ENCODE peak calls at places on chromosomes 16 and 17, in five cellular contexts. P is kidney epithelial cell, I is LNCaP clone FGC, G is uterus, V is WTC11. O is an unnamed sample.

GRCh38 chr16:50260206-50261159 is 5.9 kb upstream of the ADCY7 start:
- DNase-seq in P (no peak), I (no peak), G (no peak), V (no peak), O (no peak)

GRCh38 chr17:17792551-17793377 is 44.0 kb downstream of the SREBF1 start:
- DNase-seq in P (peak), I (no peak), G (peak), V (peak), O (no peak)

GRCh38 chr16:11163761-11164261 is 92.2 kb downstream of the SOCS1 start:
- DNase-seq in P (no peak), I (no peak), G (no peak), V (no peak), O (no peak)

GRCh38 chr16:66133641-66134402 is 232.7 kb upstream of the CDH5 start:
- DNase-seq in P (no peak), I (no peak), G (no peak), V (no peak), O (no peak)

GRCh38 chr16:57128787-57129389 is 36.5 kb downstream of the CPNE2 start:
- DNase-seq in P (no peak), I (no peak), G (no peak), V (no peak), O (no peak)

GRCh38 chr17:76541739-76542450 is 2.1 kb downstream of the PRCD start:
- DNase-seq in P (no peak), I (no peak), G (no peak), V (no peak), O (no peak)

GRCh38 chr16:78523212-78523995 is 423.9 kb downstream of the WWOX start:
- DNase-seq in P (no peak), I (no peak), G (no peak), V (no peak), O (no peak)

GRCh38 chr16:66270333-66270927 is 96.1 kb upstream of the CDH5 start:
- DNase-seq in P (no peak), I (no peak), G (peak), V (peak), O (peak)

GRCh38 chr16:88548131-88548874 is 21.9 kb upstream of the ZC3H18 start:
- DNase-seq in P (no peak), I (no peak), G (no peak), V (no peak), O (no peak)

GRCh38 chr16:57045694-57046381 is 46.5 kb upstream of the CPNE2 start:
- DNase-seq in P (no peak), I (no peak), G (peak), V (peak), O (peak)

GRCh38 chr17:2068101-2068518 is 13.2 kb downstream of the HIC1 start:
- DNase-seq in P (no peak), I (no peak), G (peak), V (no peak), O (no peak)

GRCh38 chr17:10737168-10737622 is 7.4 kb upstream of the TMEM220 start:
- DNase-seq in P (no peak), I (no peak), G (peak), V (peak), O (peak)

GRCh38 chr17:48597492-48597774 is 3.9 kb upstream of the HOXB5 start:
- DNase-seq in P (no peak), I (no peak), G (no peak), V (no peak), O (no peak)

GRCh38 chr16:29982560-29983419 is 9.1 kb downstream of the TAOK2 start:
- DNase-seq in P (no peak), I (no peak), G (no peak), V (no peak), O (no peak)

GRCh38 chr16:11676799-11677198 is 8.5 kb downstream of the SNN start:
- DNase-seq in P (no peak), I (no peak), G (no peak), V (no peak), O (no peak)

GRCh38 chr16:78375055-78375679 is 275.7 kb downstream of the WWOX start:
- DNase-seq in P (no peak), I (no peak), G (peak), V (no peak), O (no peak)

GRCh38 chr17:48121921-48122650 is 14.5 kb downstream of the SNX11 start:
- DNase-seq in P (no peak), I (no peak), G (no peak), V (no peak), O (no peak)

GRCh38 chr16:13231365-13231764 is 330.0 kb downstream of the SHISA9 start:
- DNase-seq in P (no peak), I (no peak), G (no peak), V (no peak), O (no peak)

GRCh38 chr17:77810536-77810935 is 148.0 kb upstream of the TNRC6C start:
- DNase-seq in P (no peak), I (no peak), G (peak), V (no peak), O (no peak)

GRCh38 chr17:17131876-17132275 is 74.3 kb downstream of the PLD6 start:
- DNase-seq in P (no peak), I (no peak), G (no peak), V (no peak), O (no peak)

GRCh38 chr17:17696075-17696474 is 14.8 kb downstream of the RAI1 start:
- DNase-seq in P (no peak), I (no peak), G (no peak), V (no peak), O (no peak)

GRCh38 chr17:41140360-41141132 is at the start of gene KRTAP4-6:
- DNase-seq in P (peak), I (no peak), G (no peak), V (no peak), O (no peak)

GRCh38 chr16:87185983-87186382 is 131.2 kb downstream of the C16orf95 start:
- DNase-seq in P (no peak), I (no peak), G (no peak), V (no peak), O (no peak)

GRCh38 chr17:81601525-81602120 is 35.3 kb downstream of the NPLOC4 start:
- DNase-seq in P (no peak), I (peak), G (peak), V (peak), O (peak)

GRCh38 chr17:4796550-4796915 is 569 bp downstream of the PSMB6 start:
- DNase-seq in P (no peak), I (no peak), G (no peak), V (peak), O (peak)

GRCh38 chr16:31052131-31052530 is 18.8 kb downstream of the STX4 start:
- DNase-seq in P (peak), I (no peak), G (no peak), V (no peak), O (no peak)

GRCh38 chr17:75571197-75571884 is 16.3 kb upstream of the MYO15B start:
- DNase-seq in P (no peak), I (no peak), G (no peak), V (no peak), O (no peak)

GRCh38 chr17:40810505-40810904 is 10.7 kb upstream of the KRT28 start:
- DNase-seq in P (peak), I (no peak), G (no peak), V (no peak), O (no peak)

GRCh38 chr17:40190197-40191021 is 13.1 kb downstream of the RAPGEFL1 start:
- DNase-seq in P (no peak), I (no peak), G (no peak), V (peak), O (no peak)

GRCh38 chr17:76558210-76559095 is 18.6 kb downstream of the PRCD start:
- DNase-seq in P (no peak), I (no peak), G (no peak), V (no peak), O (no peak)

GRCh38 chr17:76473541-76473985 is 6.2 kb downstream of the AANAT start:
- DNase-seq in P (no peak), I (no peak), G (no peak), V (peak), O (peak)

GRCh38 chr16:84975066-84975465 is 36.3 kb downstream of the ZDHHC7 start:
- DNase-seq in P (no peak), I (no peak), G (no peak), V (no peak), O (no peak)

GRCh38 chr17:17063546-17064122 is 21.4 kb downstream of the MPRIP start:
- DNase-seq in P (no peak), I (no peak), G (no peak), V (no peak), O (no peak)

GRCh38 chr16:28524544-28525179 is 14.1 kb downstream of the NUPR1 start:
- DNase-seq in P (no peak), I (no peak), G (no peak), V (no peak), O (no peak)

GRCh38 chr17:33169580-33170285 is 123.4 kb downstream of the ASIC2 start:
- DNase-seq in P (peak), I (no peak), G (no peak), V (no peak), O (no peak)

DNA sequence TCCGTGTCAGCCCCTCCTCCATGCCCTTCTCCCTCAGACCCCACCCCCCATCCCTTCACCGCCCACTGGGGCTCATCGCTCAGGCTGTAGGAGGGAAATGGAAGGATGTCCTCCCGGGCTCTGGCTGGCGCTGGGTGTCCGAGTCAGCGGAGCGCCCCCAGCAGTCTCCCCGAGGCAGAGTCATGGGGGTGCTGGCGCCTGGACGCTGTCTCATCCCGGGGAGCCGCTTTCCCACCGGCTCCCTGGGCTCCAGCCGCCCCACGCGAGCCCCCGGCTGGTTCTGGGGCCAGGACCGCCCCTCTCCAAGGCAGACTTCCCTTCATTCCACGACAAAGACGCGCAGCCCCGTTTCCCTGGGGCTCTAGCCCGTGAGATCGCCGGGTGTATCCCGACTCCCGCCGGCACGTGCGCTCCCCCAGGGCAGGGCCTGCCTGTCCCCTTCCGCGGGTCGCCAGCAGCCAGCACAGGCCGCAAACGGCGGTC is 398 bp upstream of the ANTKMT start:
- DNase-seq in P (no peak), I (no peak), G (peak), V (peak), O (peak)
- TF ChIP-seq CTCF in P (no peak), I (peak), G (no peak), V (no peak), O (no peak)

GRCh38 chr16:22306788-22307187 is 9.6 kb downstream of the POLR3E start:
- DNase-seq in P (no peak), I (no peak), G (no peak), V (no peak), O (no peak)
- TF ChIP-seq CTCF in P (no peak), I (no peak), G (no peak), V (no peak), O (no peak)

GRCh38 chr17:27610304-27610676 is 20.7 kb upstream of the LGALS9 start:
- DNase-seq in P (no peak), I (no peak), G (no peak), V (no peak), O (no peak)

GRCh38 chr17:27612160-27612767 is 18.7 kb upstream of the LGALS9 start:
- DNase-seq in P (no peak), I (no peak), G (no peak), V (no peak), O (no peak)

GRCh38 chr17:27608330-27609230 is 22.4 kb upstream of the LGALS9 start:
- DNase-seq in P (no peak), I (no peak), G (no peak), V (no peak), O (no peak)

GRCh38 chr17:27607692-27608091 is 23.3 kb upstream of the LGALS9 start:
- DNase-seq in P (no peak), I (no peak), G (no peak), V (no peak), O (no peak)

GRCh38 chr17:27609606-27610303 is 21.2 kb upstream of the LGALS9 start:
- DNase-seq in P (no peak), I (peak), G (peak), V (peak), O (no peak)
- TF ChIP-seq CTCF in P (peak), I (peak), G (peak), V (peak), O (peak)

GRCh38 chr17:917391-917811 is 62.2 kb downstream of the NXN start:
- DNase-seq in P (no peak), I (no peak), G (no peak), V (no peak), O (no peak)

GRCh38 chr17:915416-916201 is 64.0 kb downstream of the NXN start:
- DNase-seq in P (no peak), I (no peak), G (peak), V (no peak), O (no peak)

GRCh38 chr17:918102-918740 is 61.4 kb downstream of the NXN start:
- DNase-seq in P (no peak), I (no peak), G (no peak), V (no peak), O (no peak)

GRCh38 chr17:913207-913606 is 66.4 kb downstream of the NXN start:
- DNase-seq in P (no peak), I (no peak), G (no peak), V (no peak), O (no peak)

GRCh38 chr17:916315-916714 is 63.3 kb downstream of the NXN start:
- DNase-seq in P (no peak), I (no peak), G (no peak), V (no peak), O (no peak)
- TF ChIP-seq CTCF in P (no peak), I (no peak), G (no peak), V (no peak), O (peak)

DNA sequence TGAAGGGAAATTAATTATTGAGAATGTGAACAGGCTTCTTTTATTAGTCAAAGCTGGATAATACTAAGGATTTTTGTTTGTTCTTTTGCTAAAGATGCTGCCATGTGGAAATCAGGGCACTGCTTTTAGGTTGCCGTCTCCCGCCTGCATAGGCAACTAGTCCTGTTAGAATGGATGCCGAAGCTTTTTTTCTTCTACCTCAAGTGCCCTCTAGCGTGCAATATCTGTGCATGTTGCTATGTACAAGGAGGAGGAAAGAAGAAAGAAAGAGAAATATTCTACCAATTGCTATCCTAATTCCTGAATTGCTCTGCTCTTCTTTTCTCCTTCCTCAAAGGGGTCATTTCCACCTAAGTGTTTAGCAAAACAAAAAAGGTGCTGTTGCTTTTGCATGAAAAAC is 5.2 kb upstream of the CDH8 start:
- DNase-seq in P (peak), I (peak), G (no peak), V (peak), O (peak)
- TF ChIP-seq CTCF in P (peak), I (peak), G (peak), V (peak), O (peak)

DNA sequence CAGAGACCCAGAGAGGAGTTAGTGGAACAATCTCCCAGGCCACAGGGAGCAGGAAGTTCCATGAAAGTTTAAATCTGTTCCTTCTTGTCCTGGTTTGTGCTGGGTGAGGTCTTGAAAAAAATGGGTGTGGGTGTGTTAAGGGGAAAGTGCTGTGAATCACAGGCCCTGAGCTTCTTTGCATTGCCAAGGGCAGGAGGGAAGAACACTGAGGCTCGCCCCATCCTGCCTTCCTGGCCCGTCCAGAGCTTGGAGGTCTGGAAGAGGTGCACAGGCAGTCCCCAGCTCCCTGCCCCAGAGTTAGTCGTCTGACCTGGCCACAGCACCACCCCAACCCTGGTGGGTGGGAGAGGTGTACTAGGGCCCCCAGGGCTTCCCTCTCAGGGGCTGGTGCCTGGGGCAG is 2.4 kb downstream of the ADORA2B start:
- DNase-seq in P (no peak), I (no peak), G (no peak), V (no peak), O (no peak)
- TF ChIP-seq CTCF in P (no peak), I (no peak), G (no peak), V (no peak), O (no peak)

GRCh38 chr16:6331770-6332169 is 1000.9 kb upstream of the RBFOX1 start:
- DNase-seq in P (no peak), I (no peak), G (no peak), V (no peak), O (no peak)

DNA sequence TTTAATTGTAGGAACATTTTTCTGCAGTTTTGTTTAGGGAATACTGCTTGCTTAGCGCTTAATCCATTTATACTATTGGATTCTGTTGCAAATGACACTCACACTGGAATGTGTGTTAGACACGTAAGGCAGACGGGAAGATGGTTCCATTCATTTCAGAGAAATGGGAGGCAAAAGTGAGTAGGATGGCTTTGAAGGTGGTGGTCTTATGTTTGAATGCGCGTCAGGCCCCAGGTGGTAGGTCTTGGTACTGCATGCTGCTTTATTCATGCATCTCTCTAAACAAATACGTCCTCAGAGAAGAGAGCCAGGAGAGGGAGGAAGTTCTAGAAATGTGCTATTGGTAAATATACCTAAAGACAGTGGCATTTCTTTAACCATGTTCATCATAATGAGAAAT is 997.6 kb upstream of the RBFOX1 start:
- DNase-seq in P (no peak), I (peak), G (no peak), V (peak), O (peak)
- TF ChIP-seq CTCF in P (peak), I (peak), G (no peak), V (peak), O (peak)

DNA sequence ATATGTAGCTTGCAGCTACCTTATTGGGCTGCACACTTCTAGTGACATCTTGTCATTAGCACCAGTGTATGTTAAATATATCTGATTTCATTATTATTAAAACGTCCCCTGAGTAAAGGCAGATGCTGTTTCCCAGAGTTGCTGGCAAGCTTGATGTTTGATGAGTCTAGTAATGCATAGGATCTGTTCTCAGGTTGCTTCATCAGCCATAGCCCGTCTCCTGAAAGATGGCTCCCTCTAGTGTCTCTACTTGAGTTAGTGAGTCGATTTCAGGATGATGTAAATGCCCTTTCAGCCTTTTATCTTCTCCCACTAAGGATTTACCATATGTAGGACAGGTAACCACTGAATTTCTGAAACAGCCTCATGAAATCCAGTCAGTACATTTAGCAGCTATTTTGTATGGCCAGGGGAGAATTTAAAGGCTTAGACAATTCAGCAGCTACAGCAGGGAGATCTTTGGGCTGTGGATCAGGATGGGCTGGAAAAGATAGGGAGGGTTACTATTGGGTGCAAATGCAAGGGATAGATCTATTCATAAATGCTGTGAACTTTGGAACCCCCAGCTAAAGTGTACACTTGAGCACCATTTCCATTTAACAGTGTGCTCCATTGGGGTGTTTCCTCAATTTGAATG is 376.3 kb downstream of the CNTNAP4 start:
- DNase-seq in P (peak), I (peak), G (no peak), V (no peak), O (peak)
- TF ChIP-seq CTCF in P (peak), I (peak), G (no peak), V (no peak), O (peak)

DNA sequence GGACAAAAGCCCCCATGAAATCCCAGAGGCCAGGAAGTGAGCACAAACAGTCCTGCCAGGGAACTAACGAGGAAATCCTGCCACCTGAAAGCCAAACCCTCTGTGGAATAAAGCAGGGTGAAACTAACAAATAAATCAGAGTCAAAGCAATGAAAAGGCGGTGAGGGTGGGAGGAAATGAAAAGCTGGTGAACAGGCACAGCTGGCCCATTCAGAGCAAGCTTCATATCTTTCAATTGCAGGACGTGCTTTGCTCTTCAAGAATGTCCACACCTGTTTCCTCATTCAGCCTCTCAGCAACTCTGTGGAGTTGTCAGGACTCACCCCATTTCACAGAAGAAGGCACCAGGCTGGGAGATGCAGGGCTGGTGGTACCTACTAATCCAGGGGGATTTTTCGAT is 108.0 kb downstream of the ABCC12 start:
- DNase-seq in P (no peak), I (no peak), G (no peak), V (no peak), O (no peak)
- TF ChIP-seq CTCF in P (no peak), I (no peak), G (no peak), V (no peak), O (no peak)